ENCODE peak calls at places on chromosomes 1 and 21, in nine cellular contexts. H, M, S, Q, R, P, N, C and I are unnamed samples.

GRCh38 chr1:235631816-235632215 is 17.8 kb downstream of the GNG4 start:
- DNase-seq in H (no peak), M (no peak), S (no peak), Q (no peak), R (no peak), P (no peak), N (no peak), C (no peak), I (no peak)

GRCh38 chr1:220843481-220844011 is 35.7 kb upstream of the HLX start:
- DNase-seq in H (no peak), M (no peak), S (peak; percentile 55), Q (no peak), R (no peak), P (no peak), N (no peak), C (no peak), I (peak; percentile 82)

GRCh38 chr1:209884665-209885117 is 53.3 kb upstream of the SYT14 start:
- DNase-seq in H (peak; percentile 84), M (peak; percentile 39), S (peak; percentile 99), Q (peak; percentile 80), R (peak; percentile 16), P (no peak), N (no peak), C (no peak), I (peak; percentile 48)

GRCh38 chr1:31421404-31422040 is 8.5 kb downstream of the SERINC2 start:
- DNase-seq in H (no peak), M (no peak), S (peak; percentile 32), Q (peak; percentile 36), R (no peak), P (no peak), N (no peak), C (no peak), I (no peak)

GRCh38 chr1:223707270-223708000 is 4.9 kb upstream of the CAPN2 start:
- DNase-seq in H (peak; percentile 83), M (peak; percentile 72), S (peak; percentile 100), Q (peak; percentile 97), R (peak; percentile 76), P (peak; percentile 81), N (peak; percentile 61), C (peak; percentile 77), I (peak; percentile 87)

GRCh38 chr1:47561523-47562007 is 123.7 kb downstream of the FOXD2 start:
- DNase-seq in H (no peak), M (no peak), S (no peak), Q (no peak), R (no peak), P (no peak), N (no peak), C (no peak), I (no peak)

GRCh38 chr1:92748138-92748537 is 36.8 kb downstream of the EVI5 start:
- DNase-seq in H (no peak), M (no peak), S (no peak), Q (no peak), R (no peak), P (no peak), N (no peak), C (no peak), I (no peak)

GRCh38 chr1:229874150-229874549 is 192.9 kb upstream of the GALNT2 start:
- DNase-seq in H (no peak), M (no peak), S (peak; percentile 12), Q (peak; percentile 28), R (no peak), P (no peak), N (no peak), C (no peak), I (no peak)

GRCh38 chr1:203327684-203328457 is 22.6 kb downstream of the BTG2 start:
- DNase-seq in H (no peak), M (peak; percentile 66), S (peak; percentile 53), Q (peak; percentile 78), R (no peak), P (no peak), N (peak; percentile 75), C (no peak), I (peak; percentile 75)

GRCh38 chr1:224736619-224737352 is 120.7 kb downstream of the CNIH3 start:
- DNase-seq in H (no peak), M (no peak), S (peak; percentile 19), Q (no peak), R (peak; percentile 10), P (no peak), N (no peak), C (no peak), I (peak; percentile 26)

GRCh38 chr1:168987923-168988322 is 118.6 kb upstream of the ATP1B1 start:
- DNase-seq in H (no peak), M (no peak), S (no peak), Q (no peak), R (no peak), P (no peak), N (no peak), C (no peak), I (no peak)

GRCh38 chr1:154417338-154417608 is 12.1 kb downstream of the IL6R start:
- DNase-seq in H (no peak), M (no peak), S (no peak), Q (no peak), R (no peak), P (no peak), N (no peak), C (no peak), I (no peak)

GRCh38 chr1:154419620-154420020 is 14.5 kb downstream of the IL6R start:
- DNase-seq in H (peak; percentile 97), M (peak; percentile 92), S (peak; percentile 95), Q (peak; percentile 75), R (peak; percentile 83), P (peak; percentile 87), N (peak; percentile 98), C (peak; percentile 79), I (peak; percentile 92)

GRCh38 chr1:154416496-154417337 is 11.6 kb downstream of the IL6R start:
- DNase-seq in H (no peak), M (no peak), S (no peak), Q (no peak), R (no peak), P (no peak), N (no peak), C (no peak), I (no peak)

GRCh38 chr1:154418898-154419619 is 13.9 kb downstream of the IL6R start:
- DNase-seq in H (no peak), M (no peak), S (no peak), Q (no peak), R (no peak), P (no peak), N (no peak), C (no peak), I (no peak)

DNA sequence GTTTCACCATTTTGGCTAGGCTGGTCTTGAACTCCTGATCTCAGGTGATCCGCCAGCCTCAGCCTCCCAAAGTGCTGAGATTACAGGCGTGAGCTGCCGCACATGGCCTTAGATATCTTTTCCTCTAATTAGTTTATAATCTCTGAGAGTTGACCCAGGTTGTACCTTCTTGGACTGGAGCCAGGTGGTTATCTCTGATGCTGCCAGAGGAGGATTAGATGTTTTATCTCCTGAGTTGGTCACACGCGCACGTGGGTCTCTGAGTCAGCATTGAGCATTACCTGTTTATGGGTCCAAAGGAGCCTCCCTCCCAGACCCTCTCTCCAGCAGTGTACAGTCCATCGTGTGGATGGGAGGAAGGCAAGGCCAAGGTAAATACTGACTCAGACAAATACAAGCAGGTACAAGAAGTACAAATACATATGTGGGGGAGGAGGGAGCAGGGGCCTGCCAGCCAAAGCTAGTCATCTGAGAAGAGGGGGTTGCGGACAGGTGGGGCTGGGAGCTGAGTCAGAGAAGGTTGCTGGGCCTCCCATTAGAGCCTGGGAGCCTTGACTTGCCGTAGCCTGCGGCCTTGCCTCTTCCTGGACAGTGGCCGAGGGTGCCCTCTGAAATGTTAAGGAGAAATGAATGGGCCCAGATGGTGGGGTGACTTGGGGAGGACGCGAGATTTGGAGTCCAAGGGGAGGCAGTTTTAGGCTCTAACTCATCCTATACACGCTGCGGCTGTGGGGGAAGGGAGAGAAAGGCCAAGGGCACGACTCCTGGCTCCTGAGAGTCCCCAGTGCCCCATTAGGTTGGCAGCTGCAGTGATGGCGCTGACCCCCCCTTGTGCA is 13.1 kb downstream of the IL6R start:
- DNase-seq in H (peak; percentile 97), M (peak; percentile 90), S (no peak), Q (peak; percentile 95), R (peak; percentile 99), P (peak; percentile 47), N (peak; percentile 95), C (peak; percentile 92), I (no peak)
- TF ChIP-seq POLR2A in H (peak; percentile 53), M (no peak), S (no peak), Q (no peak), R (peak; percentile 63), P (no peak), N (no peak), C (peak; percentile 40), I (no peak)

DNA sequence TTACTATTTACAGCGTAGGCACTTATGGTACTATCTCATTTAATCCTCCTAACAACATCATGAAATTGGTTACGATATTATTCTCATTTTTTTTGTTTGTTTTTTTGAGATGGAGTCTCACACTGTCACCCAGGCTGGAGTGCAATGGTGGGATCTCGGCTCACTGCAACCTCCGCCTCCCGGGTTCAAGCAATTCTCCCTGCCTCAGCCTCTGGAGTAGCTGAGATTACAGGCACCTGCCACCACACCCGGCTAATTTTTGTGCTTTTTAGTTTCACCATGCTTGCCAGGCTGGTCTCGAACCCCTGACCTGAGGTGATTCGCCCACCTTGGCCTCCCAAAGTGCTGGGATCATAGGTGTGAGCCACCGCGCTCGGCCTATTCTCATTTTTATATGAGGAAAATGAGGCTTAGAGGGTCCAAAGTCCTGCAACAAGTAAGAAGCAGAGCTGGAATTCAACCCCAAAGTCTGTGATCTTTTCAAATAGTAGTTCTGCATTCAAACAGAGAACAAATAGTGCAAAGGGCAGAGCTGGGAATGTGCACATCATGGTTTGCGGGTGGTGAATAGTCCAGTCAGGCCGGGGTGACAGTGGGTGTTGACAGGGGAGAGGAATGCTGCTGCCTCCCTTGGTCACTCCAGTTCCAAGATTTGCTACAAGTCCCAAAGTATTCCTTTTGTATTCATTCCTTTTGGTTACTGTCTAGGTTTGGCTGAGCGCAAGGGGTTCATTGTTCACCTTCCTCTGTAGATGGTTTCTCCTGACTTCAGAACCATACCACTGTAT is 4.6 kb downstream of the PRUNE1 start:
- DNase-seq in H (no peak), M (no peak), S (no peak), Q (no peak), R (peak; percentile 98), P (no peak), N (no peak), C (peak; percentile 59), I (peak; percentile 54)
- TF ChIP-seq POLR2A in H (no peak), M (no peak), S (no peak), Q (no peak), R (peak; percentile 72), P (no peak), N (no peak), C (no peak), I (no peak)

DNA sequence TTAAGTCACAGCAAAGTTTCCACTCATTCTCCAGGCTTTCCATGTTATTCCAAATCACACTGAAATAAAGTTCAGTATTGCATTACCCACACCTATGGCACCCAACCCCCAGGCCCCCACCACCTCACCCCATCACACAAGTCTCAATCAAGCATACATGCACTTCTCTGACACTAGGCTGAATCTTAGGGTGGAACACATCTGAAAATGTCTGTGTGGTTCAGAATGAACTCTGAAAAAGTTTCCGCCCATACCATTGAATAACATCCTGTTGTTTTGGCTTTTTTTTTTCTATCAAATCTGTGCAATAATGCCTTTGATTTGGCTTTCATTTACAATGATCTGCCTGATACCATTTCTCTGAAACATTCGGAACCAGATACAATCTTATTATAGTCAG is 25.8 kb upstream of the LRRC8C start:
- DNase-seq in H (no peak), M (no peak), S (no peak), Q (no peak), R (no peak), P (no peak), N (no peak), C (no peak), I (no peak)
- TF ChIP-seq POLR2A in H (no peak), M (no peak), S (no peak), Q (no peak), R (no peak), P (no peak), N (no peak), C (no peak), I (no peak)

GRCh38 chr21:36461277-36461917 is 18.5 kb downstream of the CLDN14 start:
- DNase-seq in H (peak; percentile 29), M (no peak), S (no peak), Q (no peak), R (no peak), P (no peak), N (no peak), C (no peak), I (no peak)
- TF ChIP-seq POLR2A in H (peak; percentile 55), M (no peak), S (no peak), Q (no peak), R (no peak), P (no peak), N (no peak), C (no peak), I (no peak)